ENCODE peak calls at places on chromosomes 12 and 14, in four cellular contexts. R is left cardiac atrium, O is adipocyte, Q is tibial artery. S is an unnamed sample.

GRCh38 chr12:25829192-25829591 is 129.3 kb upstream of the RASSF8 start:
- DNase-seq in R (peak), O (peak), Q (peak), S (no peak)

GRCh38 chr12:6222009-6222702 is 22.0 kb downstream of the CD9 start:
- DNase-seq in R (peak), O (no peak), Q (no peak), S (no peak)

GRCh38 chr12:3607039-3607719 is 116.2 kb downstream of the PRMT8 start:
- DNase-seq in R (no peak), O (no peak), Q (no peak), S (no peak)

GRCh38 chr12:92593734-92594402 is 108.9 kb upstream of the PLEKHG7 start:
- DNase-seq in R (peak), O (peak), Q (peak), S (peak)

GRCh38 chr12:96720363-96720705 is 186.7 kb upstream of the NEDD1 start:
- DNase-seq in R (peak), O (peak), Q (no peak), S (peak)

GRCh38 chr12:56943878-56944277 is 9.7 kb upstream of the SDR9C7 start:
- DNase-seq in R (no peak), O (no peak), Q (no peak), S (no peak)

GRCh38 chr12:214005-214736 is at the start of gene SLC6A12:
- DNase-seq in R (no peak), O (no peak), Q (no peak), S (no peak)

GRCh38 chr12:104319028-104319427 is 15.5 kb downstream of the EID3 start:
- DNase-seq in R (no peak), O (no peak), Q (no peak), S (no peak)

GRCh38 chr12:31118831-31119530 is 45.3 kb downstream of the DDX11 start:
- DNase-seq in R (peak), O (peak), Q (no peak), S (no peak)

GRCh38 chr14:92673601-92674000 is 74.8 kb downstream of the LGMN start:
- DNase-seq in R (peak), O (no peak), Q (no peak), S (no peak)

GRCh38 chr12:25855716-25856115 is 102.8 kb upstream of the RASSF8 start:
- DNase-seq in R (no peak), O (peak), Q (no peak), S (no peak)

GRCh38 chr14:19900999-19901398 is 19.4 kb upstream of the OR4K5 start:
- DNase-seq in R (no peak), O (no peak), Q (no peak), S (no peak)